ENCODE peak calls at places on chromosomes 12 and 14, in ten cellular contexts. S is GM13977, Q is dermis blood vessel endothelial cell, T is PC-3, V is T47D, D is activated gamma-delta T cell treated with Interleukin-2 at 50 U/mL for 16 hours, W is foreskin melanocyte, U is skeletal muscle cell, A is D341Med, Z is substantia nigra. N is an unnamed sample.

GRCh38 chr14:66572836-66573235 is 64.9 kb downstream of the GPHN start:
- DNase-seq in S (no peak), Q (no peak), T (no peak), V (no peak), D (no peak), W (no peak), U (no peak), A (no peak), Z (no peak), N (no peak)

GRCh38 chr12:65943388-65944137 is 119.3 kb downstream of the HMGA2 start:
- DNase-seq in S (no peak), Q (no peak), T (no peak), V (no peak), D (no peak), W (no peak), U (no peak), A (no peak), Z (no peak), N (no peak)

GRCh38 chr12:47802312-47802711 is 17.4 kb downstream of the HDAC7 start:
- DNase-seq in S (no peak), Q (peak), T (no peak), V (no peak), D (no peak), W (no peak), U (no peak), A (no peak), Z (no peak), N (no peak)

GRCh38 chr14:74975059-74975810 is 19.8 kb upstream of the PGF start:
- DNase-seq in S (no peak), Q (no peak), T (no peak), V (no peak), D (no peak), W (no peak), U (no peak), A (peak), Z (no peak), N (no peak)

GRCh38 chr12:47798481-47798948 is 21.2 kb downstream of the HDAC7 start:
- DNase-seq in S (no peak), Q (no peak), T (no peak), V (no peak), D (no peak), W (no peak), U (no peak), A (no peak), Z (no peak), N (no peak)

GRCh38 chr14:64387232-64387737 is 868 bp upstream of the MTHFD1 start:
- DNase-seq in S (no peak), Q (peak), T (peak), V (no peak), D (no peak), W (peak), U (no peak), A (no peak), Z (peak), N (no peak)

GRCh38 chr12:47903151-47903611 is 1.6 kb downstream of the VDR start:
- DNase-seq in S (peak), Q (peak), T (peak), V (no peak), D (no peak), W (no peak), U (no peak), A (no peak), Z (no peak), N (no peak)

GRCh38 chr12:53550595-53550994 is 43.3 kb upstream of the NPFF start:
- DNase-seq in S (no peak), Q (peak), T (peak), V (no peak), D (no peak), W (no peak), U (peak), A (no peak), Z (no peak), N (no peak)

GRCh38 chr14:54147285-54147684 is 190.7 kb upstream of the BMP4 start:
- DNase-seq in S (no peak), Q (peak), T (peak), V (no peak), D (no peak), W (peak), U (no peak), A (no peak), Z (no peak), N (no peak)

GRCh38 chr12:76704693-76705092 is 59.2 kb upstream of the ZDHHC17 start:
- DNase-seq in S (no peak), Q (no peak), T (peak), V (no peak), D (no peak), W (no peak), U (no peak), A (no peak), Z (no peak), N (no peak)

GRCh38 chr14:93092606-93093556 is 22.8 kb downstream of the ITPK1 start:
- DNase-seq in S (peak), Q (no peak), T (no peak), V (no peak), D (no peak), W (peak), U (no peak), A (no peak), Z (no peak), N (no peak)

GRCh38 chr14:75518625-75519024 is 3.6 kb upstream of the BATF start:
- DNase-seq in S (peak), Q (peak), T (peak), V (no peak), D (no peak), W (no peak), U (no peak), A (no peak), Z (no peak), N (no peak)

GRCh38 chr12:89354630-89354931 is 2.3 kb upstream of the DUSP6 start:
- DNase-seq in S (peak), Q (no peak), T (no peak), V (no peak), D (no peak), W (peak), U (no peak), A (no peak), Z (no peak), N (no peak)

GRCh38 chr12:53118771-53119300 is 15.6 kb downstream of the SOAT2 start:
- DNase-seq in S (no peak), Q (no peak), T (no peak), V (no peak), D (no peak), W (no peak), U (no peak), A (no peak), Z (no peak), N (no peak)

GRCh38 chr14:76698191-76698590 is 63.1 kb upstream of the VASH1 start:
- DNase-seq in S (no peak), Q (no peak), T (no peak), V (no peak), D (no peak), W (no peak), U (no peak), A (no peak), Z (no peak), N (no peak)

GRCh38 chr12:4954632-4955354 is 45.1 kb downstream of the KCNA1 start:
- DNase-seq in S (no peak), Q (no peak), T (no peak), V (no peak), D (no peak), W (no peak), U (no peak), A (no peak), Z (no peak), N (no peak)

GRCh38 chr12:115983226-115983798 is 294.2 kb downstream of the MED13L start:
- DNase-seq in S (no peak), Q (peak), T (peak), V (no peak), D (no peak), W (no peak), U (no peak), A (peak), Z (no peak), N (no peak)

GRCh38 chr14:91127411-91127810 is 13.5 kb downstream of the DGLUCY start:
- DNase-seq in S (no peak), Q (peak), T (peak), V (peak), D (no peak), W (peak), U (no peak), A (no peak), Z (no peak), N (no peak)

GRCh38 chr14:50396636-50397460 is at the start of gene CDKL1:
- DNase-seq in S (peak), Q (peak), T (peak), V (peak), D (peak), W (peak), U (peak), A (peak), Z (peak), N (peak)

GRCh38 chr14:22200977-22201605 is 387.9 kb downstream of the DAD1 start:
- DNase-seq in S (peak), Q (peak), T (peak), V (peak), D (no peak), W (peak), U (no peak), A (peak), Z (no peak), N (no peak)

GRCh38 chr12:38906482-38907170 is 1.2 kb upstream of the CPNE8 start:
- DNase-seq in S (peak), Q (peak), T (peak), V (peak), D (peak), W (peak), U (peak), A (peak), Z (peak), N (peak)

N was measured in frontal cortex.